ENCODE peak calls at places on chromosome 2, in eight cellular contexts. X is GM12865; J is myocyte; Y is stimulated activated CD8-positive, alpha-beta memory T cell treated with anti-CD3 and anti-CD28 coated beads, Interleukin-2, amount 100 ng/mL, for 1 hour; O is glutamatergic neuron; D is uterus; C is thoracic aorta; B is stimulated activated CD4-positive, alpha-beta T cell treated with anti-CD3 and anti-CD28 coated beads, Interleukin-12 subunit alpha, Interleukin-12 subunit beta, amount 100 ng/mL, for 4 hours. R is an unnamed sample.

GRCh38 chr2:167929461-167929860 is 317.9 kb downstream of the STK39 start:
- DNase-seq in X (no peak), J (peak; percentile 77), Y (no peak), O (no peak), D (no peak), C (no peak), B (no peak), R (no peak)

GRCh38 chr2:17593841-17594482 is 53.5 kb downstream of the VSNL1 start:
- DNase-seq in X (no peak), J (no peak), Y (no peak), O (no peak), D (no peak), C (no peak), B (no peak), R (no peak)

GRCh38 chr2:71603311-71603794 is 150.0 kb downstream of the DYSF start:
- DNase-seq in X (peak; percentile 29), J (no peak), Y (no peak), O (peak; percentile 11), D (no peak), C (no peak), B (no peak), R (no peak)

GRCh38 chr2:224523626-224524577 is 61.3 kb downstream of the CUL3 start:
- DNase-seq in X (peak; percentile 61), J (no peak), Y (no peak), O (no peak), D (no peak), C (no peak), B (no peak), R (no peak)

GRCh38 chr2:200469708-200470600 is 39.9 kb downstream of the KCTD18 start:
- DNase-seq in X (no peak), J (peak; percentile 62), Y (no peak), O (no peak), D (peak; percentile 58), C (no peak), B (no peak), R (no peak)

GRCh38 chr2:97662895-97663625 is 784 bp downstream of the ACTR1B start:
- DNase-seq in X (peak; percentile 84), J (peak; percentile 92), Y (peak; percentile 21), O (peak; percentile 81), D (peak; percentile 67), C (peak; percentile 74), B (peak; percentile 71), R (peak; percentile 45)

GRCh38 chr2:128630974-128631697 is 312.5 kb upstream of the HS6ST1 start:
- DNase-seq in X (no peak), J (no peak), Y (no peak), O (peak; percentile 8), D (no peak), C (no peak), B (no peak), R (no peak)

GRCh38 chr2:233426619-233427342 is 72.5 kb downstream of the DGKD start:
- DNase-seq in X (no peak), J (peak; percentile 94), Y (no peak), O (no peak), D (no peak), C (no peak), B (peak; percentile 65), R (no peak)

GRCh38 chr2:19667536-19667949 is 234.2 kb downstream of the TTC32 start:
- DNase-seq in X (no peak), J (no peak), Y (no peak), O (no peak), D (no peak), C (no peak), B (no peak), R (no peak)

GRCh38 chr2:7997279-7997678 is 684.6 kb upstream of the ID2 start:
- DNase-seq in X (peak; percentile 49), J (no peak), Y (no peak), O (no peak), D (no peak), C (no peak), B (no peak), R (no peak)

GRCh38 chr2:232485757-232486557 is 1.7 kb downstream of the ECEL1 start:
- DNase-seq in X (no peak), J (no peak), Y (no peak), O (peak; percentile 29), D (no peak), C (no peak), B (no peak), R (no peak)

GRCh38 chr2:98757904-98758421 is 27.0 kb upstream of the MGAT4A start:
- DNase-seq in X (peak; percentile 86), J (peak; percentile 47), Y (no peak), O (no peak), D (peak; percentile 53), C (peak; percentile 64), B (no peak), R (no peak)

GRCh38 chr2:150165988-150166965 is 321.2 kb downstream of the RND3 start:
- DNase-seq in X (no peak), J (peak; percentile 51), Y (no peak), O (no peak), D (no peak), C (no peak), B (no peak), R (peak; percentile 43)

GRCh38 chr2:145012806-145013205 is 492.9 kb upstream of the ZEB2 start:
- DNase-seq in X (no peak), J (peak; percentile 33), Y (no peak), O (no peak), D (no peak), C (no peak), B (no peak), R (no peak)

GRCh38 chr2:24010477-24011277 is 792 bp downstream of the MFSD2B start:
- DNase-seq in X (no peak), J (no peak), Y (no peak), O (peak; percentile 28), D (no peak), C (no peak), B (no peak), R (no peak)

GRCh38 chr2:150234787-150235512 is 252.5 kb downstream of the RND3 start:
- DNase-seq in X (no peak), J (peak; percentile 72), Y (no peak), O (no peak), D (no peak), C (no peak), B (no peak), R (no peak)

R was measured in NCI-H1105.